ENCODE peak calls at places on chromosomes 3 and 15, in five cellular contexts. One of them, this sample, is unnamed.

GRCh38 chr15:95281470-95281869 is 1049.0 kb upstream of the NR2F2 start:
- DNase-seq in natural killer cell: no peak
- DNase-seq in mesothelial cell of epicardium: no peak
- DNase-seq in activated CD4-positive, alpha-beta memory T cell treated with anti-CD3 and anti-CD28 coated beads, Interleukin-2, amount 10 ng/mL, durations not matched to agents 7 days and 5 days: no peak
- DNase-seq in stimulated activated naive B cell treated with anti-CD40 and anti-IgM and Interleukin-4, amounts not matched to agents 10 μg/mL and 1 μg/mL and 100 μg/mL, for 72 hours: no peak
- DNase-seq in this sample: no peak

GRCh38 chr15:80550219-80550909 is 144.7 kb upstream of the ABHD17C start:
- DNase-seq in activated CD4-positive, alpha-beta memory T cell treated with anti-CD3 and anti-CD28 coated beads, Interleukin-2, amount 10 ng/mL, durations not matched to agents 7 days and 5 days: no peak
- DNase-seq in mesothelial cell of epicardium: no peak
- DNase-seq in stimulated activated naive B cell treated with anti-CD40 and anti-IgM and Interleukin-4, amounts not matched to agents 10 μg/mL and 1 μg/mL and 100 μg/mL, for 72 hours: no peak
- DNase-seq in natural killer cell: no peak
- DNase-seq in this sample: no peak

GRCh38 chr3:30614373-30614772 is 8.0 kb downstream of the TGFBR2 start:
- DNase-seq in natural killer cell: no peak
- DNase-seq in stimulated activated naive B cell treated with anti-CD40 and anti-IgM and Interleukin-4, amounts not matched to agents 10 μg/mL and 1 μg/mL and 100 μg/mL, for 72 hours: no peak
- DNase-seq in mesothelial cell of epicardium: no peak
- DNase-seq in activated CD4-positive, alpha-beta memory T cell treated with anti-CD3 and anti-CD28 coated beads, Interleukin-2, amount 10 ng/mL, durations not matched to agents 7 days and 5 days: no peak
- DNase-seq in this sample: no peak

GRCh38 chr3:17032407-17033034 is 147.8 kb downstream of the PLCL2 start:
- DNase-seq in stimulated activated naive B cell treated with anti-CD40 and anti-IgM and Interleukin-4, amounts not matched to agents 10 μg/mL and 1 μg/mL and 100 μg/mL, for 72 hours: no peak
- DNase-seq in mesothelial cell of epicardium: no peak
- DNase-seq in natural killer cell: no peak
- DNase-seq in activated CD4-positive, alpha-beta memory T cell treated with anti-CD3 and anti-CD28 coated beads, Interleukin-2, amount 10 ng/mL, durations not matched to agents 7 days and 5 days: no peak
- DNase-seq in this sample: no peak

GRCh38 chr3:101676219-101676764 is 640 bp downstream of the ZBTB11 start:
- DNase-seq in activated CD4-positive, alpha-beta memory T cell treated with anti-CD3 and anti-CD28 coated beads, Interleukin-2, amount 10 ng/mL, durations not matched to agents 7 days and 5 days: peak; percentile 95
- DNase-seq in mesothelial cell of epicardium: peak; percentile 88
- DNase-seq in stimulated activated naive B cell treated with anti-CD40 and anti-IgM and Interleukin-4, amounts not matched to agents 10 μg/mL and 1 μg/mL and 100 μg/mL, for 72 hours: peak; percentile 96
- DNase-seq in natural killer cell: peak; percentile 96
- DNase-seq in this sample: peak; percentile 96

GRCh38 chr15:99181544-99181943 is 67.8 kb downstream of the TTC23 start:
- DNase-seq in stimulated activated naive B cell treated with anti-CD40 and anti-IgM and Interleukin-4, amounts not matched to agents 10 μg/mL and 1 μg/mL and 100 μg/mL, for 72 hours: no peak
- DNase-seq in activated CD4-positive, alpha-beta memory T cell treated with anti-CD3 and anti-CD28 coated beads, Interleukin-2, amount 10 ng/mL, durations not matched to agents 7 days and 5 days: no peak
- DNase-seq in natural killer cell: no peak
- DNase-seq in mesothelial cell of epicardium: no peak
- DNase-seq in this sample: no peak

GRCh38 chr3:139358857-139359562 is 15.2 kb downstream of the MRPS22 start:
- DNase-seq in mesothelial cell of epicardium: no peak
- DNase-seq in natural killer cell: no peak
- DNase-seq in stimulated activated naive B cell treated with anti-CD40 and anti-IgM and Interleukin-4, amounts not matched to agents 10 μg/mL and 1 μg/mL and 100 μg/mL, for 72 hours: no peak
- DNase-seq in activated CD4-positive, alpha-beta memory T cell treated with anti-CD3 and anti-CD28 coated beads, Interleukin-2, amount 10 ng/mL, durations not matched to agents 7 days and 5 days: no peak
- DNase-seq in this sample: no peak

GRCh38 chr15:86275361-86275760 is 195.7 kb downstream of the AGBL1 start:
- DNase-seq in activated CD4-positive, alpha-beta memory T cell treated with anti-CD3 and anti-CD28 coated beads, Interleukin-2, amount 10 ng/mL, durations not matched to agents 7 days and 5 days: no peak
- DNase-seq in stimulated activated naive B cell treated with anti-CD40 and anti-IgM and Interleukin-4, amounts not matched to agents 10 μg/mL and 1 μg/mL and 100 μg/mL, for 72 hours: no peak
- DNase-seq in natural killer cell: no peak
- DNase-seq in mesothelial cell of epicardium: no peak
- DNase-seq in this sample: no peak

GRCh38 chr15:39874890-39875549 is 45.0 kb downstream of the GPR176 start:
- DNase-seq in stimulated activated naive B cell treated with anti-CD40 and anti-IgM and Interleukin-4, amounts not matched to agents 10 μg/mL and 1 μg/mL and 100 μg/mL, for 72 hours: no peak
- DNase-seq in natural killer cell: no peak
- DNase-seq in activated CD4-positive, alpha-beta memory T cell treated with anti-CD3 and anti-CD28 coated beads, Interleukin-2, amount 10 ng/mL, durations not matched to agents 7 days and 5 days: peak; percentile 29
- DNase-seq in mesothelial cell of epicardium: no peak
- DNase-seq in this sample: no peak

GRCh38 chr3:152620395-152620794 is 214.5 kb upstream of the P2RY1 start:
- DNase-seq in mesothelial cell of epicardium: no peak
- DNase-seq in activated CD4-positive, alpha-beta memory T cell treated with anti-CD3 and anti-CD28 coated beads, Interleukin-2, amount 10 ng/mL, durations not matched to agents 7 days and 5 days: no peak
- DNase-seq in stimulated activated naive B cell treated with anti-CD40 and anti-IgM and Interleukin-4, amounts not matched to agents 10 μg/mL and 1 μg/mL and 100 μg/mL, for 72 hours: no peak
- DNase-seq in natural killer cell: no peak
- DNase-seq in this sample: no peak

GRCh38 chr15:42139596-42139995 is 16.8 kb downstream of the PLA2G4F start:
- DNase-seq in mesothelial cell of epicardium: no peak
- DNase-seq in stimulated activated naive B cell treated with anti-CD40 and anti-IgM and Interleukin-4, amounts not matched to agents 10 μg/mL and 1 μg/mL and 100 μg/mL, for 72 hours: no peak
- DNase-seq in natural killer cell: no peak
- DNase-seq in activated CD4-positive, alpha-beta memory T cell treated with anti-CD3 and anti-CD28 coated beads, Interleukin-2, amount 10 ng/mL, durations not matched to agents 7 days and 5 days: no peak
- DNase-seq in this sample: no peak

GRCh38 chr3:48185129-48185528 is 3.1 kb downstream of the CDC25A start:
- DNase-seq in natural killer cell: no peak
- DNase-seq in activated CD4-positive, alpha-beta memory T cell treated with anti-CD3 and anti-CD28 coated beads, Interleukin-2, amount 10 ng/mL, durations not matched to agents 7 days and 5 days: no peak
- DNase-seq in mesothelial cell of epicardium: no peak
- DNase-seq in stimulated activated naive B cell treated with anti-CD40 and anti-IgM and Interleukin-4, amounts not matched to agents 10 μg/mL and 1 μg/mL and 100 μg/mL, for 72 hours: no peak
- DNase-seq in this sample: no peak

GRCh38 chr3:11847035-11847394 is 330 bp upstream of the TAMM41 start:
- DNase-seq in mesothelial cell of epicardium: no peak
- DNase-seq in activated CD4-positive, alpha-beta memory T cell treated with anti-CD3 and anti-CD28 coated beads, Interleukin-2, amount 10 ng/mL, durations not matched to agents 7 days and 5 days: no peak
- DNase-seq in stimulated activated naive B cell treated with anti-CD40 and anti-IgM and Interleukin-4, amounts not matched to agents 10 μg/mL and 1 μg/mL and 100 μg/mL, for 72 hours: no peak
- DNase-seq in natural killer cell: no peak
- DNase-seq in this sample: no peak

GRCh38 chr3:49793486-49794085 is 6.1 kb downstream of the CDHR4 start:
- DNase-seq in activated CD4-positive, alpha-beta memory T cell treated with anti-CD3 and anti-CD28 coated beads, Interleukin-2, amount 10 ng/mL, durations not matched to agents 7 days and 5 days: no peak
- DNase-seq in mesothelial cell of epicardium: no peak
- DNase-seq in natural killer cell: no peak
- DNase-seq in stimulated activated naive B cell treated with anti-CD40 and anti-IgM and Interleukin-4, amounts not matched to agents 10 μg/mL and 1 μg/mL and 100 μg/mL, for 72 hours: no peak
- DNase-seq in this sample: no peak

This sample was measured in activated B cell treated with CpG ODN at 0.5 μM for 24 hours.